ENCODE peak calls at places on chromosomes 13 and 19, in ten cellular contexts. One of them, this sample, is unnamed.

GRCh38 chr19:5073153-5073844 is 104.4 kb downstream of the KDM4B start:
- DNase-seq in stimulated activated CD8-positive, alpha-beta memory T cell treated with anti-CD3 and anti-CD28 coated beads, Interleukin-7, amount 100 ng/mL, for 1 hour: no peak
- DNase-seq in neural crest cell: no peak
- DNase-seq in RWPE1: no peak
- DNase-seq in hepatocyte: no peak
- DNase-seq in HS-27A: no peak
- DNase-seq in CD8-positive, alpha-beta memory T cell: no peak
- DNase-seq in OCI-LY7: no peak
- DNase-seq in iris pigment epithelial cell: no peak
- DNase-seq in iPS DF 19.7: no peak
- DNase-seq in this sample: no peak

GRCh38 chr13:43058318-43058674 is 34.9 kb downstream of the DNAJC15 start:
- DNase-seq in stimulated activated CD8-positive, alpha-beta memory T cell treated with anti-CD3 and anti-CD28 coated beads, Interleukin-7, amount 100 ng/mL, for 1 hour: no peak
- DNase-seq in neural crest cell: no peak
- DNase-seq in RWPE1: peak; percentile 83
- DNase-seq in hepatocyte: peak; percentile 39
- DNase-seq in HS-27A: peak; percentile 49
- DNase-seq in CD8-positive, alpha-beta memory T cell: no peak
- DNase-seq in OCI-LY7: no peak
- DNase-seq in iris pigment epithelial cell: peak; percentile 82
- DNase-seq in iPS DF 19.7: no peak
- DNase-seq in this sample: peak; percentile 15

GRCh38 chr19:6710273-6711077 is 10.0 kb downstream of the C3 start:
- DNase-seq in stimulated activated CD8-positive, alpha-beta memory T cell treated with anti-CD3 and anti-CD28 coated beads, Interleukin-7, amount 100 ng/mL, for 1 hour: no peak
- DNase-seq in neural crest cell: no peak
- DNase-seq in RWPE1: no peak
- DNase-seq in hepatocyte: no peak
- DNase-seq in HS-27A: no peak
- DNase-seq in CD8-positive, alpha-beta memory T cell: no peak
- DNase-seq in OCI-LY7: no peak
- DNase-seq in iris pigment epithelial cell: no peak
- DNase-seq in iPS DF 19.7: no peak
- DNase-seq in this sample: no peak

GRCh38 chr13:69324109-69324886 is 783.3 kb upstream of the ATXN8OS start:
- DNase-seq in stimulated activated CD8-positive, alpha-beta memory T cell treated with anti-CD3 and anti-CD28 coated beads, Interleukin-7, amount 100 ng/mL, for 1 hour: no peak
- DNase-seq in neural crest cell: no peak
- DNase-seq in RWPE1: no peak
- DNase-seq in hepatocyte: peak; percentile 39
- DNase-seq in HS-27A: no peak
- DNase-seq in CD8-positive, alpha-beta memory T cell: no peak
- DNase-seq in OCI-LY7: peak; percentile 4
- DNase-seq in iris pigment epithelial cell: peak; percentile 14
- DNase-seq in iPS DF 19.7: no peak
- DNase-seq in this sample: no peak

GRCh38 chr13:79405501-79405830 is 589 bp downstream of the RBM26 start:
- DNase-seq in stimulated activated CD8-positive, alpha-beta memory T cell treated with anti-CD3 and anti-CD28 coated beads, Interleukin-7, amount 100 ng/mL, for 1 hour: no peak
- DNase-seq in neural crest cell: no peak
- DNase-seq in RWPE1: peak; percentile 45
- DNase-seq in hepatocyte: no peak
- DNase-seq in HS-27A: no peak
- DNase-seq in CD8-positive, alpha-beta memory T cell: no peak
- DNase-seq in OCI-LY7: no peak
- DNase-seq in iris pigment epithelial cell: peak; percentile 23
- DNase-seq in iPS DF 19.7: no peak
- DNase-seq in this sample: no peak

GRCh38 chr13:22432690-22433089 is 748.1 kb upstream of the SGCG start:
- DNase-seq in stimulated activated CD8-positive, alpha-beta memory T cell treated with anti-CD3 and anti-CD28 coated beads, Interleukin-7, amount 100 ng/mL, for 1 hour: no peak
- DNase-seq in neural crest cell: no peak
- DNase-seq in RWPE1: no peak
- DNase-seq in hepatocyte: no peak
- DNase-seq in HS-27A: no peak
- DNase-seq in CD8-positive, alpha-beta memory T cell: no peak
- DNase-seq in OCI-LY7: peak; percentile 0
- DNase-seq in iris pigment epithelial cell: no peak
- DNase-seq in iPS DF 19.7: no peak
- DNase-seq in this sample: no peak

GRCh38 chr13:100514788-100515409 is 73.7 kb downstream of the GGACT start:
- DNase-seq in stimulated activated CD8-positive, alpha-beta memory T cell treated with anti-CD3 and anti-CD28 coated beads, Interleukin-7, amount 100 ng/mL, for 1 hour: peak; percentile 54
- DNase-seq in neural crest cell: peak; percentile 86
- DNase-seq in RWPE1: peak; percentile 89
- DNase-seq in hepatocyte: peak; percentile 88
- DNase-seq in HS-27A: peak; percentile 20
- DNase-seq in CD8-positive, alpha-beta memory T cell: peak; percentile 60
- DNase-seq in OCI-LY7: peak; percentile 39
- DNase-seq in iris pigment epithelial cell: peak; percentile 73
- DNase-seq in iPS DF 19.7: no peak
- DNase-seq in this sample: peak; percentile 78

GRCh38 chr19:47427241-47428176 is 8.2 kb upstream of the MEIS3 start:
- DNase-seq in stimulated activated CD8-positive, alpha-beta memory T cell treated with anti-CD3 and anti-CD28 coated beads, Interleukin-7, amount 100 ng/mL, for 1 hour: peak; percentile 50
- DNase-seq in neural crest cell: peak; percentile 88
- DNase-seq in RWPE1: peak; percentile 75
- DNase-seq in hepatocyte: peak; percentile 84
- DNase-seq in HS-27A: peak; percentile 52
- DNase-seq in CD8-positive, alpha-beta memory T cell: peak; percentile 59
- DNase-seq in OCI-LY7: peak; percentile 76
- DNase-seq in iris pigment epithelial cell: peak; percentile 39
- DNase-seq in iPS DF 19.7: peak; percentile 82
- DNase-seq in this sample: peak; percentile 80

GRCh38 chr19:30590596-30591229 is 218.5 kb downstream of the ZNF536 start:
- DNase-seq in stimulated activated CD8-positive, alpha-beta memory T cell treated with anti-CD3 and anti-CD28 coated beads, Interleukin-7, amount 100 ng/mL, for 1 hour: no peak
- DNase-seq in neural crest cell: no peak
- DNase-seq in RWPE1: no peak
- DNase-seq in hepatocyte: no peak
- DNase-seq in HS-27A: no peak
- DNase-seq in CD8-positive, alpha-beta memory T cell: no peak
- DNase-seq in OCI-LY7: no peak
- DNase-seq in iris pigment epithelial cell: no peak
- DNase-seq in iPS DF 19.7: no peak
- DNase-seq in this sample: no peak

GRCh38 chr19:11495885-11496284 is 9.8 kb downstream of the ZNF653 start:
- DNase-seq in stimulated activated CD8-positive, alpha-beta memory T cell treated with anti-CD3 and anti-CD28 coated beads, Interleukin-7, amount 100 ng/mL, for 1 hour: no peak
- DNase-seq in neural crest cell: no peak
- DNase-seq in RWPE1: no peak
- DNase-seq in hepatocyte: no peak
- DNase-seq in HS-27A: no peak
- DNase-seq in CD8-positive, alpha-beta memory T cell: no peak
- DNase-seq in OCI-LY7: no peak
- DNase-seq in iris pigment epithelial cell: no peak
- DNase-seq in iPS DF 19.7: no peak
- DNase-seq in this sample: no peak

GRCh38 chr13:111907341-111907880 is 159.5 kb upstream of the SOX1 start:
- DNase-seq in stimulated activated CD8-positive, alpha-beta memory T cell treated with anti-CD3 and anti-CD28 coated beads, Interleukin-7, amount 100 ng/mL, for 1 hour: no peak
- DNase-seq in neural crest cell: no peak
- DNase-seq in RWPE1: no peak
- DNase-seq in hepatocyte: no peak
- DNase-seq in HS-27A: no peak
- DNase-seq in CD8-positive, alpha-beta memory T cell: no peak
- DNase-seq in OCI-LY7: no peak
- DNase-seq in iris pigment epithelial cell: no peak
- DNase-seq in iPS DF 19.7: no peak
- DNase-seq in this sample: no peak

GRCh38 chr13:107258599-107259187 is 690.8 kb upstream of the ARGLU1 start:
- DNase-seq in stimulated activated CD8-positive, alpha-beta memory T cell treated with anti-CD3 and anti-CD28 coated beads, Interleukin-7, amount 100 ng/mL, for 1 hour: no peak
- DNase-seq in neural crest cell: no peak
- DNase-seq in RWPE1: peak; percentile 57
- DNase-seq in hepatocyte: no peak
- DNase-seq in HS-27A: no peak
- DNase-seq in CD8-positive, alpha-beta memory T cell: no peak
- DNase-seq in OCI-LY7: no peak
- DNase-seq in iris pigment epithelial cell: peak; percentile 91
- DNase-seq in iPS DF 19.7: no peak
- DNase-seq in this sample: no peak